ENCODE peak calls at places on chromosome 14, in five cellular contexts. R is anterior cingulate cortex, D is GM23338, A is activated T-cell treated with anti-CD3 and anti-CD28 coated beads for 1 hour, L is psoas muscle. N is an unnamed sample.

GRCh38 chr14:64812412-64812811 is 67.3 kb downstream of the SPTB start:
- DNase-seq in R (no peak), L (peak; percentile 52), A (no peak), D (peak; percentile 90), N (no peak)

GRCh38 chr14:104598039-104598438 is 6.5 kb downstream of the TMEM179 start:
- DNase-seq in A (no peak), R (no peak), D (no peak), L (peak; percentile 10), N (no peak)

GRCh38 chr14:23130875-23131274 is 11.8 kb upstream of the CEBPE start:
- DNase-seq in L (no peak), D (no peak), R (no peak), A (no peak), N (no peak)

GRCh38 chr14:66152269-66152668 is 333.9 kb upstream of the CCDC196 start:
- DNase-seq in R (no peak), D (no peak), A (no peak), L (no peak), N (no peak)

GRCh38 chr14:103867523-103867953 is 20.2 kb upstream of the PPP1R13B start:
- DNase-seq in D (no peak), A (no peak), R (peak; percentile 33), L (no peak), N (no peak)

GRCh38 chr14:100117647-100118376 is 41.6 kb downstream of the DEGS2 start:
- DNase-seq in D (no peak), R (no peak), A (no peak), L (no peak), N (no peak)

GRCh38 chr14:24165785-24166184 is 4.7 kb downstream of the IRF9 start:
- DNase-seq in L (no peak), R (no peak), D (no peak), A (no peak), N (no peak)

GRCh38 chr14:58731465-58732330 is 93.9 kb downstream of the DACT1 start:
- DNase-seq in R (no peak), L (no peak), D (no peak), A (no peak), N (no peak)

GRCh38 chr14:67883717-67884116 is 64.1 kb downstream of the RAD51B start:
- DNase-seq in L (no peak), D (no peak), A (no peak), R (no peak), N (no peak)

GRCh38 chr14:95535226-95536021 is 574 bp downstream of the GLRX5 start:
- DNase-seq in L (peak; percentile 42), A (no peak), R (no peak), D (no peak), N (no peak)

GRCh38 chr14:86787782-86788181 is 1205.2 kb downstream of the GALC start:
- DNase-seq in R (no peak), L (no peak), A (no peak), D (no peak), N (no peak)

GRCh38 chr14:77714926-77715325 is 7.0 kb downstream of the SLIRP start:
- DNase-seq in D (no peak), L (no peak), A (no peak), R (no peak), N (no peak)